ENCODE peak calls at places on chromosomes 12 and 14, in ten cellular contexts. One of them, this sample, is unnamed.

GRCh38 chr14:22262881-22263280 is 326.1 kb downstream of the DAD1 start:
- DNase-seq in AG04449: no peak
- DNase-seq in GM23338: no peak
- DNase-seq in tibial artery: no peak
- DNase-seq in epithelial cell of proximal tubule: no peak
- DNase-seq in A549: no peak
- DNase-seq in uterus: no peak
- DNase-seq in MG63: no peak
- DNase-seq in fibroblast of the aortic adventitia: no peak
- DNase-seq in Karpas-422: no peak
- DNase-seq in this sample: no peak

GRCh38 chr12:24573621-24574020 is 375.3 kb downstream of the BCAT1 start:
- DNase-seq in MG63: no peak
- DNase-seq in Karpas-422: no peak
- DNase-seq in fibroblast of the aortic adventitia: no peak
- DNase-seq in uterus: no peak
- DNase-seq in A549: no peak
- DNase-seq in GM23338: no peak
- DNase-seq in epithelial cell of proximal tubule: no peak
- DNase-seq in AG04449: no peak
- DNase-seq in tibial artery: no peak
- DNase-seq in this sample: no peak

GRCh38 chr12:53219116-53219955 is 12.3 kb upstream of the ITGB7 start:
- DNase-seq in A549: peak
- DNase-seq in AG04449: no peak
- DNase-seq in uterus: no peak
- DNase-seq in MG63: peak
- DNase-seq in Karpas-422: peak
- DNase-seq in tibial artery: no peak
- DNase-seq in epithelial cell of proximal tubule: no peak
- DNase-seq in fibroblast of the aortic adventitia: peak
- DNase-seq in GM23338: no peak
- DNase-seq in this sample: peak

GRCh38 chr14:66662374-66662773 is 154.4 kb downstream of the GPHN start:
- DNase-seq in Karpas-422: peak
- DNase-seq in tibial artery: no peak
- DNase-seq in AG04449: no peak
- DNase-seq in uterus: no peak
- DNase-seq in epithelial cell of proximal tubule: no peak
- DNase-seq in fibroblast of the aortic adventitia: peak
- DNase-seq in A549: no peak
- DNase-seq in MG63: no peak
- DNase-seq in GM23338: peak
- DNase-seq in this sample: no peak

GRCh38 chr12:52037248-52037861 is 13.9 kb upstream of the NR4A1 start:
- DNase-seq in A549: no peak
- DNase-seq in tibial artery: peak
- DNase-seq in fibroblast of the aortic adventitia: peak
- DNase-seq in AG04449: no peak
- DNase-seq in epithelial cell of proximal tubule: no peak
- DNase-seq in GM23338: peak
- DNase-seq in MG63: peak
- DNase-seq in uterus: peak
- DNase-seq in Karpas-422: no peak
- DNase-seq in this sample: peak

GRCh38 chr14:68786491-68787234 is 6.2 kb downstream of the ZFP36L1 start:
- DNase-seq in A549: peak
- DNase-seq in Karpas-422: peak
- DNase-seq in epithelial cell of proximal tubule: peak
- DNase-seq in tibial artery: no peak
- DNase-seq in AG04449: no peak
- DNase-seq in fibroblast of the aortic adventitia: peak
- DNase-seq in MG63: no peak
- DNase-seq in uterus: no peak
- DNase-seq in GM23338: peak
- DNase-seq in this sample: no peak

GRCh38 chr14:25537846-25538455 is 488.0 kb upstream of the STXBP6 start:
- DNase-seq in GM23338: peak
- DNase-seq in epithelial cell of proximal tubule: no peak
- DNase-seq in Karpas-422: peak
- DNase-seq in MG63: peak
- DNase-seq in AG04449: no peak
- DNase-seq in fibroblast of the aortic adventitia: no peak
- DNase-seq in tibial artery: no peak
- DNase-seq in A549: no peak
- DNase-seq in uterus: no peak
- DNase-seq in this sample: peak

GRCh38 chr12:131923260-131923659 is 5.8 kb upstream of the PUS1 start:
- DNase-seq in tibial artery: no peak
- DNase-seq in uterus: no peak
- DNase-seq in AG04449: no peak
- DNase-seq in Karpas-422: peak
- DNase-seq in MG63: no peak
- DNase-seq in fibroblast of the aortic adventitia: no peak
- DNase-seq in epithelial cell of proximal tubule: no peak
- DNase-seq in GM23338: no peak
- DNase-seq in A549: no peak
- DNase-seq in this sample: no peak

GRCh38 chr12:129928643-129929042 is 24.8 kb upstream of the TMEM132D start:
- DNase-seq in uterus: no peak
- DNase-seq in fibroblast of the aortic adventitia: no peak
- DNase-seq in GM23338: no peak
- DNase-seq in A549: no peak
- DNase-seq in AG04449: no peak
- DNase-seq in MG63: no peak
- DNase-seq in Karpas-422: no peak
- DNase-seq in epithelial cell of proximal tubule: no peak
- DNase-seq in tibial artery: no peak
- DNase-seq in this sample: no peak

GRCh38 chr12:8709124-8709830 is 11.5 kb downstream of the RIMKLB start:
- DNase-seq in epithelial cell of proximal tubule: no peak
- DNase-seq in A549: no peak
- DNase-seq in AG04449: no peak
- DNase-seq in Karpas-422: no peak
- DNase-seq in MG63: peak
- DNase-seq in uterus: no peak
- DNase-seq in GM23338: no peak
- DNase-seq in fibroblast of the aortic adventitia: peak
- DNase-seq in tibial artery: peak
- DNase-seq in this sample: no peak

DNA sequence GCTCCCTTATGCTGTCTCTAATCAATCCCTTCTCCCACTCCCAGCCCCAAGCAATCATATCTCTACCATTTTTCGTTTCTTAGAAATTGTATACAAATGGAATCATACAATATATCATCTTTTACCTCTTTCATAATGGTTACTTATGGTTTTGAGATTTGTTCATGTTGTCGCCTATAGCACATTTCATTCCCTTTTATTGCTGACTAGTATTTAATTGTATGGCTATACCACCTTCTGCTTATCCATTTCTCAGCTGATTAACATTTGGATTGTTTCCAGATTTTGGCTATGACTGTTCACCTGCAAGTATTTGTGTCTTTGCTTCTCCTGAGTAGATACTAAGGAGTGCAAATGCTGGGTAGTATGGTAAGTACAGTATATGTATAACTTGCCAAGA is 36.7 kb upstream of the GRIN2B start:
- DNase-seq in A549: no peak
- DNase-seq in tibial artery: no peak
- DNase-seq in GM23338: no peak
- DNase-seq in Karpas-422: no peak
- DNase-seq in fibroblast of the aortic adventitia: no peak
- DNase-seq in epithelial cell of proximal tubule: no peak
- DNase-seq in MG63: no peak
- DNase-seq in uterus: no peak
- DNase-seq in AG04449: no peak
- DNase-seq in this sample: no peak
- H3K4me3 ChIP-seq in A549: no peak
- H3K4me3 ChIP-seq in tibial artery: no peak
- H3K4me3 ChIP-seq in GM23338: no peak
- H3K4me3 ChIP-seq in Karpas-422: no peak
- H3K4me3 ChIP-seq in fibroblast of the aortic adventitia: no peak
- H3K4me3 ChIP-seq in epithelial cell of proximal tubule: no peak
- H3K4me3 ChIP-seq in MG63: no peak
- H3K4me3 ChIP-seq in uterus: no peak
- H3K4me3 ChIP-seq in AG04449: no peak
- H3K4me3 ChIP-seq in this sample: no peak

GRCh38 chr14:63542231-63542999 is 762 bp downstream of the PPP2R5E start:
- DNase-seq in uterus: peak
- DNase-seq in MG63: no peak
- DNase-seq in Karpas-422: peak
- DNase-seq in epithelial cell of proximal tubule: no peak
- DNase-seq in GM23338: peak
- DNase-seq in tibial artery: no peak
- DNase-seq in AG04449: no peak
- DNase-seq in A549: no peak
- DNase-seq in fibroblast of the aortic adventitia: no peak
- DNase-seq in this sample: peak

GRCh38 chr14:63543826-63544320 is 696 bp upstream of the PPP2R5E start:
- DNase-seq in A549: no peak
- DNase-seq in MG63: no peak
- DNase-seq in GM23338: peak
- DNase-seq in Karpas-422: peak
- DNase-seq in uterus: no peak
- DNase-seq in AG04449: no peak
- DNase-seq in tibial artery: no peak
- DNase-seq in epithelial cell of proximal tubule: no peak
- DNase-seq in fibroblast of the aortic adventitia: no peak
- DNase-seq in this sample: no peak

GRCh38 chr14:63543000-63543825 is at the start of gene PPP2R5E:
- DNase-seq in tibial artery: peak
- DNase-seq in A549: peak
- DNase-seq in MG63: peak
- DNase-seq in epithelial cell of proximal tubule: peak
- DNase-seq in Karpas-422: peak
- DNase-seq in GM23338: peak
- DNase-seq in fibroblast of the aortic adventitia: peak
- DNase-seq in AG04449: peak
- DNase-seq in uterus: peak
- DNase-seq in this sample: peak

GRCh38 chr14:63545431-63545830 is 2.3 kb upstream of the PPP2R5E start:
- DNase-seq in A549: no peak
- DNase-seq in AG04449: no peak
- DNase-seq in tibial artery: no peak
- DNase-seq in GM23338: no peak
- DNase-seq in epithelial cell of proximal tubule: no peak
- DNase-seq in Karpas-422: no peak
- DNase-seq in uterus: no peak
- DNase-seq in fibroblast of the aortic adventitia: no peak
- DNase-seq in MG63: no peak
- DNase-seq in this sample: no peak

DNA sequence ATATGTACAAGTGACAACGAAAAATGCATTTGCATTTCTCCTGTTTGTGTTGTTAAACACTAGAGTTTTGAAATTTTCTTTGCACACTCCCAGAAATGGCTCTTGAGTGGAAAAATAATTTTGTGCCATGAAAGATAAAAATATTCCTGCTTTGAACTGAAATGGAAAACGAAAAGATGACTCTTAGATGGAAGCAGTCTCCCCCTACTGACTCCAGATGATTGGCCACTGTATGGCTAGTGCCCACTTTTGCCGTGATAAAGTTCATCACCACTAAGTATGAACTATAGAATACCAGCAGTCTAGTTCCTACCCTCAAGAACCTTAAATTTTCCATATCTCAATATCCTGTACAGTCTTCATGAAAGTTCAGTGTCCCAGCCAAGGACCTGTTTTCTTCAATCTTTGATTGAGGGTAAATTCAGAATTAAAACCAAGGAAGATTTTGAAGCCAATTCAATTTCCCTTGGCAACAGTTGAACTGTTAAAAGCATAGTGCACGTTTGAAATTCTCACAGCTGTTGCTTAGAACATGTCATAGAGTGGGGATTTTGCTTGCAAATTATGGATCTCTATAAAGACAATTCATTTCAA is 1.6 kb upstream of the PPP2R5E start:
- DNase-seq in MG63: peak
- DNase-seq in epithelial cell of proximal tubule: no peak
- DNase-seq in AG04449: no peak
- DNase-seq in A549: peak
- DNase-seq in uterus: no peak
- DNase-seq in GM23338: no peak
- DNase-seq in fibroblast of the aortic adventitia: peak
- DNase-seq in tibial artery: no peak
- DNase-seq in Karpas-422: peak
- DNase-seq in this sample: peak
- H3K4me3 ChIP-seq in MG63: peak
- H3K4me3 ChIP-seq in epithelial cell of proximal tubule: peak
- H3K4me3 ChIP-seq in AG04449: peak
- H3K4me3 ChIP-seq in A549: peak
- H3K4me3 ChIP-seq in uterus: no peak
- H3K4me3 ChIP-seq in GM23338: peak
- H3K4me3 ChIP-seq in fibroblast of the aortic adventitia: peak
- H3K4me3 ChIP-seq in tibial artery: peak
- H3K4me3 ChIP-seq in Karpas-422: peak
- H3K4me3 ChIP-seq in this sample: peak

DNA sequence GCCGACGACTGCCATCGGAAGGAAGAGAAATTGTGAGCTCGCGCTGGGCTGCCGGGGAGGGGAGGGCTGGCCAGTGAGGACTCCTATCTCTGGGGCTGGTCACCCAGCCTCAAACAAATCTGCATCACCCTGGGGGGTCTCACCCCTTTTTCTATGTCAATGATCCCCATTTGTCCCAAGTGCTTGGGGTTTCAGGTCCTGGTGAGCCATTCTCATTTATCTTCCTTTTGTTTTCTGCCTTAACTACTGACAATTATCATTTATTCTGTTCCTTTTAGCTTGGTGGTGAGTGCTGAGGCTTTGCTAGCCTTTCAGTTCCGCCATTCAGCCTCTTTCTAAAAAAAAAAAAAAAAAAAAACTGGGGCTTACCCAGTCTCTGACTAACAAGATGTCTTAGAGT is 22.8 kb upstream of the USP44 start:
- DNase-seq in GM23338: peak
- DNase-seq in AG04449: no peak
- DNase-seq in epithelial cell of proximal tubule: no peak
- DNase-seq in Karpas-422: peak
- DNase-seq in MG63: no peak
- DNase-seq in A549: no peak
- DNase-seq in fibroblast of the aortic adventitia: no peak
- DNase-seq in tibial artery: no peak
- DNase-seq in uterus: no peak
- DNase-seq in this sample: no peak
- H3K4me3 ChIP-seq in GM23338: peak
- H3K4me3 ChIP-seq in AG04449: no peak
- H3K4me3 ChIP-seq in epithelial cell of proximal tubule: no peak
- H3K4me3 ChIP-seq in Karpas-422: no peak
- H3K4me3 ChIP-seq in MG63: no peak
- H3K4me3 ChIP-seq in A549: no peak
- H3K4me3 ChIP-seq in fibroblast of the aortic adventitia: no peak
- H3K4me3 ChIP-seq in tibial artery: no peak
- H3K4me3 ChIP-seq in uterus: no peak
- H3K4me3 ChIP-seq in this sample: no peak

DNA sequence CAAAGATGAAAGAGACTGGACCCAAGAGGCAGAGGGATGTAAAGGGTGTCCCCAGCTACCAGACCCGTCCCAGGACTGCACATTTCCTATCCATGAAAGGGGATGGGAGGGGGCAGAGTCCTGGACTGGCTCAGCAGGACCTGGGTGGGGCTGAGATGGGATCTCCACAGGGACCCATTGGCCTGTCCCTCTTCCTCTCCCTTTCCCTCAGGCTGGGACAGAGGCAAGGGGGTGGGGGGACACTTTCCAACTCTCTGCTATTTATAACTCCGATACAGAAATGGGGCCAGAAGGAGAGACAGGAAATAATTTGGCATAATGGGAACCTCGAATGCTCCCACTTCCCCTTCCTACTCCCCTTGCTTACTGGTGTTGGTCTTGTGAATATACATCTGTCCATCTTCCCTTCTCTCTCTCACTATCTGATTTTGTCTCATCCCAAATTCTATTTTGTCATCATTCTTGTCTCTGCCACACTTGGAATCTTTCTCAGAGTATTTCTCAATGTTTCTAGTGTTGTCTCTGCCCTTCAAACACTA is 1.1 kb upstream of the ITGA7 start:
- DNase-seq in GM23338: no peak
- DNase-seq in fibroblast of the aortic adventitia: no peak
- DNase-seq in MG63: no peak
- DNase-seq in AG04449: no peak
- DNase-seq in uterus: no peak
- DNase-seq in tibial artery: no peak
- DNase-seq in A549: no peak
- DNase-seq in Karpas-422: no peak
- DNase-seq in epithelial cell of proximal tubule: no peak
- DNase-seq in this sample: no peak
- H3K4me3 ChIP-seq in GM23338: peak
- H3K4me3 ChIP-seq in fibroblast of the aortic adventitia: peak
- H3K4me3 ChIP-seq in MG63: no peak
- H3K4me3 ChIP-seq in AG04449: peak
- H3K4me3 ChIP-seq in uterus: no peak
- H3K4me3 ChIP-seq in tibial artery: peak
- H3K4me3 ChIP-seq in A549: peak
- H3K4me3 ChIP-seq in Karpas-422: no peak
- H3K4me3 ChIP-seq in epithelial cell of proximal tubule: no peak
- H3K4me3 ChIP-seq in this sample: no peak

This sample was measured in SJSA1.